ENCODE peak calls at places on chromosomes 3 and 15, in nine cellular contexts. P, V, Y, Q, R, S, J, F and A are unnamed samples.

GRCh38 chr3:114595521-114596028 is 301.7 kb downstream of the TIGIT start:
- DNase-seq in P (no peak), V (no peak), Y (no peak), Q (no peak), R (no peak), S (no peak), J (no peak), F (no peak), A (no peak)

GRCh38 chr3:117885046-117885445 is 1149.6 kb downstream of the IGSF11 start:
- DNase-seq in P (peak), V (no peak), Y (no peak), Q (no peak), R (no peak), S (no peak), J (no peak), F (no peak), A (no peak)

GRCh38 chr3:127697531-127698240 is 24.9 kb downstream of the ABTB1 start:
- DNase-seq in P (no peak), V (no peak), Y (peak), Q (no peak), R (peak), S (peak), J (peak), F (no peak), A (peak)

GRCh38 chr3:33636125-33636855 is 81.8 kb downstream of the CLASP2 start:
- DNase-seq in P (peak), V (no peak), Y (no peak), Q (peak), R (peak), S (peak), J (no peak), F (no peak), A (peak)

GRCh38 chr3:172194702-172195392 is 155.5 kb downstream of the FNDC3B start:
- DNase-seq in P (no peak), V (no peak), Y (no peak), Q (peak), R (no peak), S (peak), J (no peak), F (no peak), A (no peak)

GRCh38 chr3:123031051-123031450 is 3.5 kb upstream of the SEMA5B start:
- DNase-seq in P (no peak), V (no peak), Y (no peak), Q (no peak), R (no peak), S (no peak), J (no peak), F (no peak), A (no peak)

GRCh38 chr15:80424381-80424780 is 20.2 kb downstream of the ARNT2 start:
- DNase-seq in P (peak), V (no peak), Y (no peak), Q (no peak), R (no peak), S (no peak), J (no peak), F (no peak), A (no peak)

GRCh38 chr3:14780927-14781507 is 37.7 kb upstream of the FGD5 start:
- DNase-seq in P (peak), V (no peak), Y (peak), Q (peak), R (peak), S (peak), J (peak), F (no peak), A (peak)

GRCh38 chr15:48385431-48385830 is 54.2 kb downstream of the DUT start:
- DNase-seq in P (no peak), V (no peak), Y (no peak), Q (no peak), R (peak), S (peak), J (no peak), F (no peak), A (no peak)

GRCh38 chr3:112605285-112605684 is 35.7 kb downstream of the CCDC80 start:
- DNase-seq in P (peak), V (no peak), Y (no peak), Q (peak), R (peak), S (peak), J (no peak), F (no peak), A (no peak)